ENCODE peak calls at places on chromosomes 11 and 22, in four cellular contexts. W is SK-N-SH, H is H1, C is GM12878. D is an unnamed sample.

GRCh38 chr11:15379483-15379882 is 264.8 kb downstream of the INSC start:
- DNase-seq in H (no peak), W (no peak), C (no peak), D (no peak)

GRCh38 chr11:82823635-82824614 is 76.3 kb downstream of the PRCP start:
- DNase-seq in C (no peak), W (no peak), H (no peak), D (no peak)

GRCh38 chr22:44391481-44392445 is 79.0 kb upstream of the SHISAL1 start:
- DNase-seq in H (no peak), W (no peak), C (no peak), D (no peak)

GRCh38 chr11:67640021-67640757 is 626 bp upstream of the TBX10 start:
- DNase-seq in H (no peak), W (peak; percentile 87), C (no peak), D (peak; percentile 88)

GRCh38 chr11:34644669-34645406 is 23.9 kb downstream of the EHF start:
- DNase-seq in C (no peak), W (no peak), H (no peak), D (no peak)

GRCh38 chr11:23112987-23113886 is 253.0 kb upstream of the CCDC179 start:
- DNase-seq in C (no peak), W (peak; percentile 46), H (no peak), D (peak; percentile 54)

GRCh38 chr22:50206599-50206998 is 5.8 kb downstream of the SELENOO start:
- DNase-seq in H (peak; percentile 49), W (peak; percentile 87), C (no peak), D (no peak)

GRCh38 chr11:71995726-71996291 is 2.9 kb upstream of the IL18BP start:
- DNase-seq in W (no peak), C (no peak), H (no peak), D (no peak)

GRCh38 chr11:34345991-34346480 is 11.8 kb downstream of the ABTB2 start:
- DNase-seq in H (no peak), W (peak; percentile 26), C (no peak), D (no peak)

GRCh38 chr22:47130883-47131610 is 368.6 kb downstream of the TBC1D22A start:
- DNase-seq in W (no peak), C (no peak), H (no peak), D (no peak)

GRCh38 chr11:93775289-93775688 is 8.8 kb upstream of the MED17 start:
- DNase-seq in H (no peak), C (no peak), W (peak; percentile 43), D (peak; percentile 9)

GRCh38 chr22:17980638-17981051 is 43.7 kb downstream of the MICAL3 start:
- DNase-seq in H (no peak), C (no peak), W (peak; percentile 63), D (no peak)

GRCh38 chr11:8003187-8003586 is 16.1 kb downstream of the EIF3F start:
- DNase-seq in W (no peak), C (no peak), H (no peak), D (no peak)

GRCh38 chr11:76291576-76292526 is 85.5 kb upstream of the WNT11 start:
- DNase-seq in C (no peak), H (no peak), W (no peak), D (no peak)

GRCh38 chr11:27700351-27701261 is at the start of gene BDNF:
- DNase-seq in H (no peak), C (no peak), W (peak; percentile 68), D (peak; percentile 30)

GRCh38 chr11:34948721-34949120 is 32.3 kb downstream of the PDHX start:
- DNase-seq in H (no peak), C (no peak), W (no peak), D (no peak)

GRCh38 chr11:48045536-48045935 is 65.2 kb downstream of the PTPRJ start:
- DNase-seq in H (no peak), C (no peak), W (no peak), D (no peak)

GRCh38 chr11:127925430-127925829 is 661.9 kb downstream of the ETS1 start:
- DNase-seq in H (no peak), C (no peak), W (no peak), D (no peak)

GRCh38 chr11:47340010-47340409 is 12.5 kb downstream of the MYBPC3 start:
- DNase-seq in W (no peak), H (no peak), C (no peak), D (no peak)

GRCh38 chr11:61071208-61071681 is 31.0 kb upstream of the CD5 start:
- DNase-seq in W (no peak), H (no peak), C (no peak), D (no peak)

GRCh38 chr22:46436595-46437163 is 100.7 kb downstream of the CELSR1 start:
- DNase-seq in C (no peak), W (no peak), H (no peak), D (no peak)

GRCh38 chr11:76577199-76577920 is 93.2 kb downstream of the LRRC32 start:
- DNase-seq in C (no peak), W (peak; percentile 88), H (no peak), D (no peak)

GRCh38 chr11:69874178-69874983 is 55.2 kb upstream of the FGF3 start:
- DNase-seq in H (no peak), W (peak; percentile 15), C (no peak), D (no peak)

GRCh38 chr11:32267679-32268187 is 167.6 kb downstream of the WT1 start:
- DNase-seq in C (no peak), W (no peak), H (no peak), D (no peak)

GRCh38 chr11:128022007-128022368 is 565.4 kb downstream of the ETS1 start:
- DNase-seq in W (no peak), H (no peak), C (no peak), D (no peak)

GRCh38 chr22:36862251-36863242 is 1.7 kb downstream of the NCF4 start:
- DNase-seq in W (no peak), C (peak; percentile 73), H (no peak), D (no peak)

GRCh38 chr11:99257131-99257530 is 236.4 kb downstream of the CNTN5 start:
- DNase-seq in W (no peak), C (no peak), H (no peak), D (no peak)

GRCh38 chr11:60889869-60890311 is 16.5 kb downstream of the PRPF19 start:
- DNase-seq in C (no peak), H (no peak), W (no peak), D (peak; percentile 63)

GRCh38 chr11:64696045-64696444 is 27.0 kb downstream of the NRXN2 start:
- DNase-seq in W (peak; percentile 38), H (no peak), C (no peak), D (no peak)

GRCh38 chr11:76794371-76795284 is 11.5 kb downstream of the TSKU start:
- DNase-seq in W (no peak), C (no peak), H (no peak), D (no peak)

GRCh38 chr11:95668113-95668512 is 121.5 kb downstream of the FAM76B start:
- DNase-seq in C (no peak), H (no peak), W (no peak), D (no peak)

GRCh38 chr11:82889133-82890001 is 10.9 kb downstream of the PRCP start:
- DNase-seq in W (no peak), C (no peak), H (no peak), D (no peak)

GRCh38 chr11:118437046-118437735 is 899 bp downstream of the KMT2A start:
- DNase-seq in H (no peak), W (peak; percentile 57), C (no peak), D (peak; percentile 30)

GRCh38 chr22:30381250-30381649 is 6.0 kb downstream of the RNF215 start:
- DNase-seq in H (no peak), C (no peak), W (no peak), D (no peak)

GRCh38 chr11:14645247-14645912 is 1.8 kb downstream of the PDE3B start:
- DNase-seq in C (no peak), W (peak; percentile 21), H (no peak), D (no peak)

GRCh38 chr22:25176175-25176574 is 23.5 kb upstream of the CRYBB3 start:
- DNase-seq in W (no peak), H (no peak), C (no peak), D (no peak)
- TF ChIP-seq JUND in W (no peak), H (no peak), C (no peak), D (no peak)

GRCh38 chr11:122756417-122756816 is 81.9 kb upstream of the CRTAM start:
- DNase-seq in H (no peak), C (no peak), W (no peak), D (no peak)
- TF ChIP-seq JUND in H (no peak), C (no peak), W (no peak), D (no peak)

DNA sequence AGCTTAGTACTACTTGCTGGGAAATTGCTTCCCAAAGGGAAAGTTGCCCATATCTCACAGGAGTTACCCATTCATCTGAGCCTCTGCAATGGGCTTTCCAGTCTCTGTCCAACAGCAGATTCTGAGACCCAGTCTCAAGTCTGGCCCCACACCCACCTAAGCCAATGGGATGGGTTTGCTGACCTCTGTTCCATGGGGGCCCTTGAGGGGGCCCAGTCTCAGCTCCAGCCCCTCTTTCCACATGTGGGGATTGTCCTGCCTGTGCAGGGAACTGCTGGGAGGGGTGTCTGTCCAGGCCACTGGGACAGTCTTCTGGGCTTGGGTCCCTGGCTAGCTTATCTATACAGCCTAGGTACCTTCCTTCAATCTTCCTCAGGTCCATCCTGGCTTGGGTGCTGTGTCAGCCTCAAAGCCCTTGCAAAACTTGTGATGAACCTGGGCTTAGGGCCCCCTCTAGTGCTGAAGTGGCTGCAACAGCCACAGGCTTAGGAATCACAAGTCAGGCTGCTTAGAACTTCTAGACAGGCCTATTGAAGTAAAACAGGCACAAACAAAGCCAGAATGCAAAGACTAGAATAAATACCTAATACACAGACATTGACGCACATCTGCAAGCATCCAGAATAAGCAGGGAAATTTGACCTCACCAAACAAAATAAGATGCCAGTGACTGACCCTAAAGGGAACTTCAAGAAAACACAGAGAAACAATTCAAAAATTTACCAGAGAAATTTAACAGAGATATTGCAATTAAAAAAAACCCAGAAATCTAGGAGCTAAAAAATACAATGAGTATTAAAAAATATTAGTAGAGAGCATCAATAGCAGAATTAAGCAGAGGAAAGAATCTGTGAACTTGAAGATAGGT is 11.7 kb upstream of the PATL1 start:
- DNase-seq in C (peak; percentile 20), H (peak; percentile 59), W (peak; percentile 63), D (peak; percentile 90)
- TF ChIP-seq JUND in C (no peak), H (no peak), W (no peak), D (no peak)

DNA sequence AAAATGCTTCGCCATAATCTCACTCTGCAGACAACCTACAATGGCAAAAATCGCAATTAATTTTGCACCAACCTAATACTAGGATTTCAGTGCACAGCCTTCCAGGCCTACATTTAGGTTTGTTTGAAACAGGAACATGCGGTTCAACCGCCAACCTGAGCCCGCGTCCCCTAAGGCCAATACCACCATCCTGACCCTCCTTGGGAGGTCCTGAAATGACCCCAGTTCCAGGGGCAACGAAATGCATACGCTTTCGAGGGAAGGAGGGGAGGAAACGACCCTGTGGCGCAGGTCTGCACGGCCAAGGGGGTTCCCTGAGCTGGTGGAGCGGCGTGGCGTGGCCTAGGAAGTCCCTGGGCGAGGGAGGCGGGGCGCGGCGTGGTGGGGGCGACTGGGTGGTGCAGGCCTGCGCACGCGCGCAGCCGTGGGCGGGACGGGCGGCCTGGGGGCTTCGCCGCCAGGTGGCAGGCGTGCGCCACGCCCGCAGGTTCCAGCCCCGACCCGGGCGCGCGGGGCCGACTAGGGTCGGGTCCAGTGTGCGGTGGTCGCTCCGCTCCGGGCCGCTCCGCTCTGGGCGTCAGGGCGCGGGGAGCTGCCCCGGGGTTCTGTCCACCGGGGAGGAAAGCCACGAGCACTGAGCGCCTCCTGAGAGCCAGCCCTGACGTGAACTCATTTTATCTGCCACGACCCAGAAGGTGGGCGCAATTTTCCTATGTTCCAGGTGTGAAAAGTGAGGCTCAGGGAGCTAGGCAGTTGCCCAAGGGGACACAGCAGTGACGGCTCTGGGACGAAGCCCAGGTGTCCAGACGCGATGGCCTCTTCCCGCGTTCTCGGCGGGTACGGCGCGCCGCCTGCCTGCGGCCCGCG is 94.2 kb downstream of the SWAP70 start:
- DNase-seq in W (peak; percentile 99), C (no peak), H (no peak), D (peak; percentile 77)
- TF ChIP-seq JUND in W (no peak), C (no peak), H (no peak), D (no peak)

GRCh38 chr22:40603088-40603605 is 33.4 kb downstream of the MRTFA start:
- DNase-seq in H (no peak), W (no peak), C (no peak), D (no peak)
- TF ChIP-seq JUND in H (no peak), W (no peak), C (no peak), D (no peak)

D was measured in T47D.